ENCODE peak calls at places on chromosome 10, in eight cellular contexts. F is fibroblast of the aortic adventitia, C is iPS-NIHi11, V is amygdala, Z is mesendoderm, N is M059J, I is NCI-H460, O is aorta. Q is an unnamed sample.

GRCh38 chr10:97673736-97674525 is 13.1 kb downstream of the AVPI1 start:
- DNase-seq in O (no peak), N (peak; percentile 72), V (no peak), C (no peak), I (no peak), Z (no peak), F (peak; percentile 78), Q (no peak)

GRCh38 chr10:101588879-101589278 is 758 bp downstream of the DPCD start:
- DNase-seq in O (peak; percentile 29), Z (peak; percentile 44), N (peak; percentile 34), V (no peak), I (no peak), F (peak; percentile 67), C (no peak), Q (no peak)

GRCh38 chr10:51063659-51064535 is 10.4 kb upstream of the PRKG1 start:
- DNase-seq in Z (peak; percentile 28), I (peak; percentile 28), C (no peak), N (peak; percentile 43), O (no peak), V (no peak), F (peak; percentile 79), Q (no peak)

GRCh38 chr10:60564475-60564874 is 174.8 kb upstream of the ANK3 start:
- DNase-seq in F (peak; percentile 25), O (no peak), C (no peak), I (no peak), Z (no peak), N (no peak), V (no peak), Q (no peak)

GRCh38 chr10:17101910-17102266 is 27.7 kb downstream of the CUBN start:
- DNase-seq in C (no peak), O (no peak), V (no peak), I (no peak), N (no peak), F (no peak), Z (no peak), Q (no peak)

GRCh38 chr10:17586741-17587720 is 30.1 kb downstream of the HACD1 start:
- DNase-seq in I (no peak), F (peak; percentile 4), C (no peak), N (peak; percentile 35), V (no peak), Z (peak; percentile 27), O (no peak), Q (no peak)

GRCh38 chr10:10677479-10677878 is 340.2 kb upstream of the CELF2 start:
- DNase-seq in N (no peak), F (peak; percentile 84), O (peak; percentile 70), I (peak; percentile 26), V (no peak), C (peak; percentile 53), Z (peak; percentile 88), Q (no peak)

GRCh38 chr10:102596506-102596971 is 47.7 kb upstream of the TRIM8 start:
- DNase-seq in Z (peak; percentile 85), N (peak; percentile 68), O (no peak), F (peak; percentile 78), I (peak; percentile 20), C (peak; percentile 94), V (no peak), Q (no peak)

GRCh38 chr10:36717118-36717517 is 408.3 kb upstream of the ANKRD30A start:
- DNase-seq in C (no peak), Z (no peak), F (no peak), N (peak; percentile 52), I (no peak), V (no peak), O (no peak), Q (no peak)